ENCODE peak calls at places on chromosomes 1 and 21, in ten cellular contexts. C is WERI-Rb-1; T is heart left ventricle; D is pancreas; U is suprapubic skin; O is CD8-positive, alpha-beta T cell; Q is transverse colon; Z is breast epithelium; K is tibial artery; X is H9. J is an unnamed sample. For H3K9me3, the result is how much of the 10 kb centered on the place peaks cover.

GRCh38 chr1:80050085-80050484 is 1043.6 kb upstream of the ADGRL4 start:
- DNase-seq in C (no peak), T (no peak), D (peak), U (no peak), O (no peak), Q (no peak), Z (no peak), K (no peak), X (no peak), J (no peak)

GRCh38 chr1:111621050-111621449 is 1.5 kb downstream of the RAP1A start:
- DNase-seq in C (no peak), T (no peak), D (no peak), U (no peak), O (no peak), Q (no peak), Z (no peak), K (no peak), X (no peak), J (no peak)

GRCh38 chr1:182235952-182236650 is 155.5 kb downstream of the GLUL start:
- DNase-seq in C (no peak), T (peak), D (no peak), U (no peak), O (no peak), Q (peak), Z (no peak), K (no peak), X (no peak), J (no peak)

GRCh38 chr21:33289199-33289819 is 23.1 kb downstream of the IL10RB start:
- DNase-seq in C (no peak), T (no peak), D (no peak), U (no peak), O (no peak), Q (no peak), Z (no peak), K (no peak), X (no peak), J (peak)

GRCh38 chr1:32886012-32886827 is at the start of gene HPCA:
- DNase-seq in C (peak), T (peak), D (peak), U (no peak), O (no peak), Q (peak), Z (no peak), K (no peak), X (peak), J (peak)

GRCh38 chr1:232974971-232975370 is 24.6 kb downstream of the NTPCR start:
- DNase-seq in C (no peak), T (no peak), D (no peak), U (no peak), O (no peak), Q (no peak), Z (no peak), K (no peak), X (no peak), J (no peak)

GRCh38 chr1:12615166-12615915 is 2.7 kb downstream of the DHRS3 start:
- DNase-seq in C (no peak), T (no peak), D (peak), U (no peak), O (no peak), Q (no peak), Z (no peak), K (no peak), X (no peak), J (no peak)

GRCh38 chr1:15703562-15703961 is 19.4 kb downstream of the PLEKHM2 start:
- DNase-seq in C (no peak), T (peak), D (no peak), U (no peak), O (no peak), Q (peak), Z (peak), K (peak), X (no peak), J (peak)

GRCh38 chr1:19599810-19600209 is 44.3 kb upstream of the NBL1 start:
- DNase-seq in C (no peak), T (no peak), D (no peak), U (no peak), O (no peak), Q (no peak), Z (no peak), K (no peak), X (no peak), J (no peak)

GRCh38 chr1:58401991-58402390 is 144.5 kb downstream of the OMA1 start:
- DNase-seq in C (no peak), T (peak), D (no peak), U (no peak), O (no peak), Q (no peak), Z (no peak), K (no peak), X (no peak), J (no peak)

GRCh38 chr1:225996946-225997545 is 2.1 kb downstream of the SDE2 start:
- DNase-seq in C (no peak), T (no peak), D (no peak), U (no peak), O (no peak), Q (no peak), Z (no peak), K (no peak), X (no peak), J (peak)

GRCh38 chr1:58446368-58446767 is 100.2 kb downstream of the OMA1 start:
- DNase-seq in C (no peak), T (no peak), D (no peak), U (no peak), O (no peak), Q (no peak), Z (no peak), K (no peak), X (no peak), J (no peak)

GRCh38 chr1:226628624-226629155 is 80.1 kb downstream of the STUM start:
- DNase-seq in C (no peak), T (no peak), D (no peak), U (peak), O (no peak), Q (peak), Z (no peak), K (peak), X (no peak), J (no peak)

GRCh38 chr1:12508849-12509248 is 109.2 kb downstream of the DHRS3 start:
- DNase-seq in C (no peak), T (no peak), D (no peak), U (no peak), O (no peak), Q (no peak), Z (no peak), K (no peak), X (no peak), J (no peak)

GRCh38 chr21:35229290-35229689 is 180.2 kb upstream of the RUNX1 start:
- DNase-seq in C (no peak), T (no peak), D (no peak), U (no peak), O (no peak), Q (no peak), Z (no peak), K (no peak), X (no peak), J (no peak)

GRCh38 chr1:41144285-41144684 is 97.8 kb downstream of the SCMH1 start:
- DNase-seq in C (no peak), T (no peak), D (no peak), U (no peak), O (no peak), Q (no peak), Z (no peak), K (no peak), X (no peak), J (no peak)
- H3K27ac ChIP-seq in C (no peak), T (no peak), D (no peak), U (no peak), O (no peak), Q (no peak), Z (no peak), K (no peak), X (no peak), J (no peak)

GRCh38 chr1:109980324-109981127 is 4.0 kb upstream of the AHCYL1 start:
- DNase-seq in C (no peak), T (no peak), D (peak), U (no peak), O (no peak), Q (peak), Z (peak), K (no peak), X (peak), J (peak)
- TF ChIP-seq CTCF in C (peak), T (peak), D (peak), U (peak), O (no peak), Q (peak), Z (peak), K (peak), X (peak), J (peak)

DNA sequence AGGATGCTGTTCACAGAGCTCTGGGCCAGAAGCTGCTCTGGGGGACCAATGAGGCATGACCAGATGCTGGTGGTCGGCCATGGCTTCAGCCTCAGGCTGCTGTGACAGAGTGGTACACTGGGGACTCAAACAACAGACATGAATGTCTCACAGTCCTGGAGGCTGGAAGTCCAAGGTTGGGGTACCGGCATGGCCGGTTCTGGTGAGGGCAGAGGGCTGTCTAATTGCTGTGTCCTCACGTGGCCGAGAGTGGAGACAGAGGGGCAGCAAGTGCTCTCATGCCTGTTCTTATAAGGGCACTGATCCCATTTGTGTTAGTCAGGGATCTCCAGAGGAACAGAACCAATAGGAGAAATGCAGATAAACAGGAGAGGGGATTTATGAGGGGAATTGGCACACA is 253.5 kb upstream of the C1orf174 start:
- DNase-seq in C (no peak), T (no peak), D (no peak), U (no peak), O (no peak), Q (no peak), Z (no peak), K (no peak), X (no peak), J (no peak)
- H3K9me3 ChIP-seq in C (under half), T (under half), D (under half), U (under half), O (under half), Q (under half), Z (under half), K (under half), X (under half), J (under half)

GRCh38 chr1:8463144-8463927 is 145.4 kb downstream of the SLC45A1 start:
- DNase-seq in C (no peak), T (peak), D (no peak), U (no peak), O (no peak), Q (peak), Z (no peak), K (peak), X (no peak), J (peak)
- H3K27ac ChIP-seq in C (no peak), T (peak), D (peak), U (peak), O (no peak), Q (peak), Z (peak), K (peak), X (peak), J (peak)

GRCh38 chr1:203368624-203369451 is 17.9 kb upstream of the FMOD start:
- DNase-seq in C (peak), T (peak), D (no peak), U (peak), O (no peak), Q (peak), Z (peak), K (peak), X (no peak), J (peak)
- TF ChIP-seq CTCF in C (peak), T (peak), D (no peak), U (peak), O (no peak), Q (no peak), Z (peak), K (peak), X (no peak), J (peak)

GRCh38 chr1:154295408-154296235 is 23.2 kb downstream of the HAX1 start:
- DNase-seq in C (no peak), T (no peak), D (no peak), U (no peak), O (no peak), Q (no peak), Z (no peak), K (no peak), X (no peak), J (no peak)
- H3K9me3 ChIP-seq in C (under half), T (under half), D (under half), U (under half), O (under half), Q (under half), Z (under half), K (under half), X (under half), J (under half)

GRCh38 chr1:94038511-94038910 is 82.4 kb downstream of the ABCA4 start:
- DNase-seq in C (no peak), T (peak), D (no peak), U (no peak), O (no peak), Q (no peak), Z (no peak), K (no peak), X (no peak), J (no peak)
- H3K27ac ChIP-seq in C (no peak), T (peak), D (no peak), U (peak), O (no peak), Q (no peak), Z (peak), K (no peak), X (no peak), J (no peak)

J was measured in cardiac muscle cell.